ENCODE peak calls at places on chromosomes 5 and 9, in eight cellular contexts. M is putamen; X is body of pancreas; Y is HS-5; D is effector memory CD8-positive, alpha-beta T cell; L is bronchial epithelial cell; H is GM23248; W is T-cell. S is an unnamed sample.

GRCh38 chr9:137156567-137157375 is 13.1 kb downstream of the LRRC26 start:
- DNase-seq in M (no peak), X (no peak), Y (no peak), D (peak), L (no peak), H (peak), W (peak), S (no peak)

GRCh38 chr5:135435467-135436330 is 11.4 kb downstream of the DCANP1 start:
- DNase-seq in M (no peak), X (no peak), Y (no peak), D (no peak), L (no peak), H (no peak), W (no peak), S (peak)

GRCh38 chr9:84296146-84296843 is 44.3 kb downstream of the SLC28A3 start:
- DNase-seq in M (no peak), X (no peak), Y (no peak), D (no peak), L (peak), H (peak), W (peak), S (no peak)

GRCh38 chr5:38468202-38468656 is 88.2 kb downstream of the LIFR start:
- DNase-seq in M (no peak), X (no peak), Y (peak), D (no peak), L (peak), H (peak), W (no peak), S (no peak)

GRCh38 chr9:127058645-127059021 is 63.8 kb downstream of the ANGPTL2 start:
- DNase-seq in M (no peak), X (no peak), Y (peak), D (no peak), L (peak), H (peak), W (no peak), S (no peak)

GRCh38 chr5:72140711-72141110 is 33.4 kb downstream of the MAP1B start:
- DNase-seq in M (no peak), X (no peak), Y (no peak), D (no peak), L (no peak), H (peak), W (no peak), S (no peak)

GRCh38 chr9:105637787-105638395 is 24.4 kb upstream of the TAL2 start:
- DNase-seq in M (no peak), X (no peak), Y (no peak), D (no peak), L (peak), H (peak), W (no peak), S (no peak)

GRCh38 chr5:144390133-144390532 is 219.5 kb downstream of the KCTD16 start:
- DNase-seq in M (no peak), X (no peak), Y (no peak), D (no peak), L (peak), H (peak), W (no peak), S (no peak)

GRCh38 chr5:83026930-83027687 is 50.1 kb downstream of the TMEM167A start:
- DNase-seq in M (no peak), X (no peak), Y (no peak), D (no peak), L (no peak), H (no peak), W (no peak), S (no peak)

GRCh38 chr5:141778211-141778610 is 96.2 kb upstream of the ARAP3 start:
- DNase-seq in M (no peak), X (no peak), Y (no peak), D (no peak), L (peak), H (peak), W (no peak), S (no peak)

GRCh38 chr9:88322906-88323566 is 65.2 kb upstream of the SPIN1 start:
- DNase-seq in M (no peak), X (no peak), Y (no peak), D (peak), L (no peak), H (peak), W (peak), S (no peak)

GRCh38 chr9:122845116-122845515 is 16.7 kb upstream of the PDCL start:
- DNase-seq in M (no peak), X (no peak), Y (no peak), D (no peak), L (no peak), H (no peak), W (no peak), S (no peak)

GRCh38 chr9:109342878-109343277 is 22.0 kb upstream of the EPB41L4B start:
- DNase-seq in M (no peak), X (no peak), Y (no peak), D (no peak), L (no peak), H (no peak), W (no peak), S (no peak)

GRCh38 chr5:180331647-180331950 is 21.5 kb downstream of the GFPT2 start:
- DNase-seq in M (no peak), X (no peak), Y (no peak), D (no peak), L (no peak), H (peak), W (no peak), S (no peak)

GRCh38 chr9:134770972-134771971 is 109.3 kb upstream of the FCN2 start:
- DNase-seq in M (no peak), X (no peak), Y (no peak), D (no peak), L (no peak), H (no peak), W (no peak), S (no peak)

GRCh38 chr9:137415451-137415850 is 7.5 kb downstream of the EXD3 start:
- DNase-seq in M (no peak), X (no peak), Y (no peak), D (no peak), L (no peak), H (no peak), W (no peak), S (no peak)

GRCh38 chr5:89471556-89471955 is 588.6 kb upstream of the MEF2C start:
- DNase-seq in M (no peak), X (no peak), Y (no peak), D (no peak), L (no peak), H (peak), W (no peak), S (no peak)

GRCh38 chr9:130447193-130447816 is 2.5 kb downstream of the ASS1 start:
- DNase-seq in M (no peak), X (no peak), Y (no peak), D (no peak), L (no peak), H (no peak), W (no peak), S (no peak)

GRCh38 chr9:83959061-83959460 is 21.0 kb downstream of the HNRNPK start:
- DNase-seq in M (no peak), X (no peak), Y (no peak), D (no peak), L (no peak), H (peak), W (no peak), S (no peak)

GRCh38 chr5:36915653-36916052 is 39.1 kb downstream of the NIPBL start:
- DNase-seq in M (no peak), X (no peak), Y (no peak), D (no peak), L (no peak), H (peak), W (no peak), S (no peak)

GRCh38 chr5:176995896-176996767 is 10.4 kb downstream of the UIMC1 start:
- DNase-seq in M (no peak), X (no peak), Y (no peak), D (no peak), L (peak), H (peak), W (no peak), S (no peak)

GRCh38 chr5:131280417-131280816 is 16.6 kb downstream of the CDC42SE2 start:
- DNase-seq in M (no peak), X (no peak), Y (no peak), D (no peak), L (no peak), H (peak), W (no peak), S (no peak)

GRCh38 chr5:138979684-138980275 is 104.6 kb upstream of the LRRTM2 start:
- DNase-seq in M (no peak), X (no peak), Y (no peak), D (peak), L (no peak), H (no peak), W (no peak), S (peak)

GRCh38 chr9:134709512-134710270 is 68.1 kb downstream of the COL5A1 start:
- DNase-seq in M (no peak), X (no peak), Y (no peak), D (no peak), L (no peak), H (peak), W (no peak), S (no peak)

GRCh38 chr5:36607114-36607561 is 732 bp downstream of the SLC1A3 start:
- DNase-seq in M (peak), X (peak), Y (no peak), D (no peak), L (peak), H (peak), W (no peak), S (no peak)

GRCh38 chr5:132661231-132662003 is 3.4 kb downstream of the IL13 start:
- DNase-seq in M (no peak), X (no peak), Y (no peak), D (no peak), L (no peak), H (peak), W (no peak), S (no peak)

GRCh38 chr9:137273616-137274320 is 3.8 kb upstream of the TOR4A start:
- DNase-seq in M (no peak), X (peak), Y (no peak), D (no peak), L (peak), H (no peak), W (no peak), S (no peak)

GRCh38 chr5:138829341-138829740 is 45.8 kb downstream of the LRRTM2 start:
- DNase-seq in M (no peak), X (no peak), Y (peak), D (no peak), L (peak), H (peak), W (no peak), S (no peak)

GRCh38 chr9:37995348-37995737 is 73.7 kb downstream of the SHB start:
- DNase-seq in M (no peak), X (no peak), Y (no peak), D (no peak), L (no peak), H (no peak), W (no peak), S (no peak)

GRCh38 chr5:172002310-172002709 is 4.1 kb downstream of the FBXW11 start:
- DNase-seq in M (no peak), X (no peak), Y (no peak), D (no peak), L (peak), H (peak), W (no peak), S (no peak)

GRCh38 chr5:73355083-73355482 is 93.5 kb downstream of the FOXD1 start:
- DNase-seq in M (no peak), X (no peak), Y (no peak), D (no peak), L (no peak), H (peak), W (no peak), S (no peak)

GRCh38 chr5:34686762-34687268 is 30.7 kb downstream of the RAI14 start:
- DNase-seq in M (peak), X (peak), Y (peak), D (no peak), L (peak), H (peak), W (no peak), S (peak)

GRCh38 chr9:113581865-113582697 is 118.6 kb downstream of the RGS3 start:
- DNase-seq in M (peak), X (peak), Y (no peak), D (peak), L (no peak), H (peak), W (peak), S (peak)

GRCh38 chr9:137744632-137745183 is 125.9 kb downstream of the EHMT1 start:
- DNase-seq in M (no peak), X (no peak), Y (no peak), D (no peak), L (no peak), H (no peak), W (no peak), S (no peak)

GRCh38 chr9:15249042-15249818 is 57.8 kb downstream of the TTC39B start:
- DNase-seq in M (no peak), X (no peak), Y (peak), D (no peak), L (no peak), H (peak), W (no peak), S (no peak)

GRCh38 chr9:131160416-131161112 is 35.2 kb downstream of the NUP214 start:
- DNase-seq in M (no peak), X (no peak), Y (no peak), D (no peak), L (no peak), H (no peak), W (no peak), S (no peak)

GRCh38 chr9:107637421-107638420 is 148.2 kb upstream of the KLF4 start:
- DNase-seq in M (peak), X (peak), Y (no peak), D (no peak), L (peak), H (peak), W (no peak), S (peak)

GRCh38 chr9:114176601-114177295 is 21.4 kb downstream of the COL27A1 start:
- DNase-seq in M (no peak), X (no peak), Y (no peak), D (no peak), L (no peak), H (peak), W (no peak), S (peak)